ENCODE peak calls at places on chromosomes 5 and 9, in eight cellular contexts. V, D, A, W, T, C, N and Z are unnamed samples.

GRCh38 chr9:119004618-119004990 is 364.6 kb downstream of the BRINP1 start:
- DNase-seq in V (no peak), D (peak; percentile 84), A (no peak), W (no peak), T (no peak), C (no peak), N (no peak), Z (peak; percentile 81)

GRCh38 chr5:148827723-148828122 is 1.3 kb downstream of the ADRB2 start:
- DNase-seq in V (no peak), D (no peak), A (no peak), W (no peak), T (no peak), C (no peak), N (no peak), Z (no peak)

GRCh38 chr5:156934450-156935211 is 28.4 kb downstream of the TIMD4 start:
- DNase-seq in V (peak; percentile 52), D (no peak), A (peak; percentile 55), W (no peak), T (peak; percentile 62), C (no peak), N (peak; percentile 78), Z (peak; percentile 22)

GRCh38 chr5:157857821-157858526 is 971 bp downstream of the CLINT1 start:
- DNase-seq in V (no peak), D (no peak), A (peak; percentile 4), W (no peak), T (peak; percentile 4), C (peak; percentile 49), N (no peak), Z (no peak)

GRCh38 chr5:135920199-135920598 is 24.6 kb upstream of the IL9 start:
- DNase-seq in V (no peak), D (no peak), A (no peak), W (no peak), T (no peak), C (no peak), N (no peak), Z (no peak)

GRCh38 chr9:129441852-129442251 is 179.0 kb downstream of the C9orf50 start:
- DNase-seq in V (no peak), D (no peak), A (no peak), W (no peak), T (no peak), C (no peak), N (no peak), Z (peak; percentile 55)

GRCh38 chr5:159316519-159317383 is 13.5 kb downstream of the IL12B start:
- DNase-seq in V (peak; percentile 57), D (no peak), A (no peak), W (no peak), T (peak; percentile 20), C (peak; percentile 51), N (peak; percentile 62), Z (peak; percentile 29)

GRCh38 chr9:122097679-122098315 is 4.7 kb upstream of the TTLL11 start:
- DNase-seq in V (no peak), D (no peak), A (no peak), W (no peak), T (no peak), C (no peak), N (no peak), Z (no peak)

GRCh38 chr5:65478336-65478735 is 3.4 kb downstream of the ADAMTS6 start:
- DNase-seq in V (no peak), D (no peak), A (no peak), W (no peak), T (no peak), C (no peak), N (no peak), Z (no peak)

GRCh38 chr5:114524221-114524620 is 162.4 kb downstream of the KCNN2 start:
- DNase-seq in V (no peak), D (no peak), A (no peak), W (no peak), T (no peak), C (no peak), N (no peak), Z (no peak)